ENCODE peak calls at places on chromosomes 16 and 17, in eight cellular contexts. S is breast epithelium, V is Panc1, B is suprapubic skin, O is GM12892, Q is GM23338, R is esophagus muscularis mucosa, D is SK-N-SH. K is an unnamed sample.

GRCh38 chr16:29775742-29776408 is 2.2 kb upstream of the ZG16 start:
- DNase-seq in D (no peak), Q (no peak), O (no peak), S (no peak), V (no peak), B (no peak), R (no peak), K (no peak)

GRCh38 chr16:2027024-2028010 is 615 bp downstream of the NHERF2 start:
- DNase-seq in B (no peak), R (no peak), O (no peak), Q (no peak), D (peak; percentile 72), V (no peak), S (no peak), K (no peak)

GRCh38 chr17:880074-880870 is 98.1 kb downstream of the MRM3 start:
- DNase-seq in V (no peak), S (no peak), O (no peak), B (no peak), D (no peak), Q (no peak), R (no peak), K (no peak)

GRCh38 chr17:43676471-43676870 is 14.7 kb upstream of the MEOX1 start:
- DNase-seq in S (no peak), B (no peak), O (no peak), R (no peak), V (no peak), D (no peak), Q (no peak), K (no peak)

GRCh38 chr16:27204232-27204915 is 1.0 kb downstream of the KDM8 start:
- DNase-seq in S (no peak), R (no peak), Q (peak; percentile 61), D (no peak), V (no peak), O (no peak), B (no peak), K (no peak)

GRCh38 chr16:29860218-29860617 is 2.8 kb downstream of the CDIPT start:
- DNase-seq in D (no peak), V (no peak), B (no peak), R (no peak), O (no peak), S (no peak), Q (no peak), K (no peak)

GRCh38 chr16:12752159-12752558 is 51.5 kb downstream of the CPPED1 start:
- DNase-seq in D (peak; percentile 32), O (no peak), B (no peak), R (no peak), S (no peak), V (no peak), Q (no peak), K (no peak)

GRCh38 chr16:22813946-22814325 is at the start of gene HS3ST2:
- DNase-seq in B (peak; percentile 84), D (peak; percentile 90), O (no peak), R (no peak), V (no peak), S (no peak), Q (peak; percentile 90), K (peak; percentile 64)

GRCh38 chr17:78995022-78995760 is 14.4 kb downstream of the CANT1 start:
- DNase-seq in Q (no peak), B (peak; percentile 74), D (peak; percentile 28), R (no peak), O (no peak), S (peak; percentile 49), V (no peak), K (peak; percentile 57)

GRCh38 chr16:87056083-87056482 is 261.1 kb downstream of the C16orf95 start:
- DNase-seq in B (peak; percentile 26), O (no peak), V (no peak), D (no peak), Q (no peak), S (peak; percentile 9), R (no peak), K (peak; percentile 41)

GRCh38 chr16:70760221-70760620 is 40.7 kb downstream of the VAC14 start:
- DNase-seq in B (no peak), S (no peak), D (no peak), O (no peak), V (no peak), R (no peak), Q (no peak), K (no peak)

GRCh38 chr17:64531955-64532371 is 25.2 kb downstream of the CEP95 start:
- DNase-seq in V (no peak), Q (no peak), B (no peak), D (no peak), R (no peak), O (no peak), S (no peak), K (no peak)

GRCh38 chr16:58709338-58709737 is 24.8 kb upstream of the SLC38A7 start:
- DNase-seq in B (no peak), Q (no peak), S (no peak), V (no peak), D (no peak), R (no peak), O (no peak), K (no peak)

GRCh38 chr17:81143717-81144422 is 21.4 kb upstream of the PVALEF start:
- DNase-seq in Q (no peak), O (no peak), R (no peak), S (no peak), D (no peak), B (no peak), V (no peak), K (no peak)

GRCh38 chr17:81245024-81245664 is 6.0 kb downstream of the NDUFAF8 start:
- DNase-seq in V (no peak), Q (no peak), S (no peak), D (no peak), O (peak; percentile 65), B (no peak), R (no peak), K (no peak)

GRCh38 chr17:79931517-79932309 is 92.5 kb upstream of the CBX4 start:
- DNase-seq in D (no peak), Q (no peak), R (no peak), B (no peak), V (no peak), O (no peak), S (no peak), K (no peak)

GRCh38 chr16:57084257-57084770 is 8.1 kb upstream of the CPNE2 start:
- DNase-seq in R (peak; percentile 96), O (peak; percentile 79), S (peak; percentile 56), Q (peak; percentile 90), B (peak; percentile 88), D (peak; percentile 87), V (peak; percentile 53), K (peak; percentile 85)
- TF ChIP-seq POLR2AphosphoS5 in R (peak; percentile 57), O (peak; percentile 55), S (no peak), Q (no peak), B (no peak), D (no peak), V (no peak), K (no peak)

DNA sequence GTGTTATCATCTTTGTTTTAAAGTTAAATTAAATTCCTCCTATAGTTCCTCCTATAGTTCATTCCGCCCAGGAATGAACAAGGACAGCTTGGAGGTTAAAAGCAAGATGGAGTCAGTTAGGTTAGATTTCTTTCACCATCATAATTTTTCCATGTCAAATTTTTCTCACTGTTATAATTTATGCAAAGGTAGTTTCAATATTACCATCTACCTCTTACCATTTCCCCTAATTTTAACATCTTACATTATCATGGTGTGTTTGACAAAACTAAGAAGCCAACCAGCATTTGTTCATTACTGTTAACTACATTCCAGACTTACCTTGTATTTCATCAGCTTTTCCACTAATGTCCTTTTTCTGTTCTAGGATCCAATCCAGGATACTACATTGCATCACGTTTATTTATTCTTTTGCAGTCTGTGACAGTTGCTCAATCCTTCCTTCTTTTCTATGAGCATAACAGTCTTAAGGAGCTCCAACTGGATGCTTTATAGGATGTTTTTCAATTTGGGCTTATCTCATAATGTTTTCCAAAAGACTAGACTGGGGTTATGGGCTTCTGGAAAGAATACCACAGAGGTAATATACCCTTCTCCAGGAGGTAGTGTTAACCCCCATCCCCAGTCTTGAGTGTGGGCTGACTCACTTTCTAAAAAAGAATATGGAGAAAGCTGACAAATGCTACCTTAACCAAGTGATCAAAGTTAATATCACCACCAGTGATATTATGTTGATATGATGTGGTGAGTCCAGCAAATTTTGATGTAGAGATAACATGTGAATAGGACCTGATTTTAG is 158.5 kb downstream of the PPM1E start:
- DNase-seq in Q (no peak), V (no peak), D (no peak), S (no peak), R (no peak), O (no peak), B (no peak), K (no peak)
- TF ChIP-seq POLR2AphosphoS5 in Q (no peak), V (no peak), D (no peak), S (no peak), R (no peak), O (no peak), B (no peak), K (no peak)

DNA sequence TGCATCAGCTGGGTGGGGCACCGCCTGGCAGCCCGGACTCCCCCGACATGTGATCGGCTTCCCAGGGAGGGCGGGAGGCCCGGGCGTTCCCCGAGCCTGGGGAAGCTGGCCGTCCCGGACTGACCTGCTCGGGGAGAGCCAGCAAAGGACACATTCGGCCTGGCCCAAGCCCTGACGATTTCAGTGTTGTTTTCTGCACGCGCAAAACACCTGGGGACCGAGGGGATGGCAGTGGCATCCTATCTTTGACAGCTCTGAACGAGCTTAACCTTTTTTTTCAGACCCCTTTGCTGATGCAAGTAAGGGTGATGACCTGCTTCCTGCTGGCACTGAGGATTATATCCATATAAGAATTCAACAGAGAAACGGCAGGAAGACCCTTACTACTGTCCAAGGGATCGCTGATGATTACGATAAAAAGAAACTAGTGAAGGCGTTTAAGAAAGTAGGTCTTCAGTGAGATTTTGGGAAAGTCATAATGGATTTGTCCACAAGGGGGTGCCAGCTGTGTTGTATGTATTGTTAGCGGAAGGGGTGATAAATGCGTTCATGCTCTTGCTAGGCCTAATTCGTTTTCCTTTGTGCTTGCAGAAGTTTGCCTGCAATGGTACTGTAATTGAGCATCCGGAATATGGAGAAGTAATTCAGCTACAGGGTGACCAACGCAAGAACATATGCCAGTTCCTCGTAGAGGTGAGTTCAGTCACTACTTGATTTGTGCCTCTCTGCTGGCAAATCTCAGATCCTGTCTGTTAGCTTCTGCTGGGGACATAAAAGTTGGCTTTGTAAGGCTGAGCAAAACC is 1.0 kb downstream of the EIF1 start:
- DNase-seq in R (no peak), D (peak; percentile 43), Q (peak; percentile 83), O (no peak), V (no peak), B (no peak), S (no peak), K (no peak)
- TF ChIP-seq POLR2AphosphoS5 in R (no peak), D (peak; percentile 7), Q (peak; percentile 3), O (no peak), V (no peak), B (no peak), S (no peak), K (peak; percentile 72)

DNA sequence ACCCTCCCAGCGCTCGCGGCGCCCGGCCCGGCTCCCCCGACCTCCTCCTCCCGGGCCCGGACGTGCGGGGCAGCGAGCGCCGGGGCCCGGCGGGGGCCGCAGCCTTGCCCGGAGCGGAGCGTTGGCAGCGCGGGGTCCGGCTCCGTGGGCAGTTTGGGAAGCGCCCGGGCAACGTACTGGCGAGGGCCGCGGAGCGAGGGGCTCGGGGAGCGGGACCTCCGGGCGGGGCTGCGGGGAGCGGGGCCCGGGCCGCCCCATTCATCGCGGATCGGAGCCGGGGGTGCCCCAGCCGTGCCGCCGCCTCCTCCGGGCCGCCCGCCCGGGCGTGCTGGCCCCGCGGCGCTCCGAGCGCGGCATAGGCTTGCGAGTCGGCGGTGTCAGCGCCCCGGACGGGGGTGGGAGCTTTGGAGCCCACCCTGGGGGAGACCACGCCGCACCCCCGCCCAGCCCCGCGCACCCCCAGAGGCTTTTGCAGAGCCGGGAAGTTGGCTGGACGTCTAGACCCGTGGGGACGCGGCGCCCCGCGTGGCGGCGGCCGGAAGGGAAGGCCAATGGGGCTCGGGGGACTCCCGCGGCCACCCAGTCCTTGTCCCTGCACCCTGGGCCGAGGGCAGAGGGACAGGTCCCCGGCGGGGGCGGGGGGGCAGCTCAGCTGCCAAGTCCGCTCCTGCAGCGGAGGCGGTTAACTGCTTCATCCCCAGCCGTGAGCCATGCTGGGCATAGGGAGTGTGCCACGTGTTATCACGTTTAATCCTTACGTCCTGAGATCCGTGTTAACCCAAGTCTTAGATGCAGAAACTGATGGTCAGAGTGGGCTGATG is 852 bp downstream of the ZNF469 start:
- DNase-seq in O (no peak), D (peak; percentile 92), B (no peak), Q (peak; percentile 39), V (no peak), S (no peak), R (no peak), K (peak; percentile 71)
- TF ChIP-seq POLR2AphosphoS5 in O (no peak), D (no peak), B (no peak), Q (no peak), V (no peak), S (no peak), R (no peak), K (no peak)

K was measured in sigmoid colon.